ENCODE peak calls at places on chromosomes 11 and 22, in seven cellular contexts. Z is NCI-H774; S is amniotic epithelial cell; U is left cardiac atrium; O is GF-D8; P is RPMI7951; N is activated T-cell treated with anti-CD3 and anti-CD28 coated beads, Interleukin-2, amount 50 U/mL, for 72 hours. L is an unnamed sample.

GRCh38 chr11:7691759-7692334 is 14.4 kb downstream of the OVCH2 start:
- DNase-seq in U (no peak), O (no peak), N (no peak), Z (no peak), P (no peak), S (peak), L (peak)

GRCh38 chr11:122127020-122127419 is 11.0 kb upstream of the BLID start:
- DNase-seq in O (no peak), P (no peak), N (no peak), U (no peak), Z (no peak), S (no peak), L (no peak)

GRCh38 chr11:11027271-11027670 is 169.4 kb upstream of the ZBED5 start:
- DNase-seq in Z (no peak), O (no peak), N (no peak), P (peak), S (peak), U (no peak), L (peak)

GRCh38 chr11:121534131-121535093 is 81.6 kb upstream of the SORL1-AS1 start:
- DNase-seq in Z (peak), S (no peak), P (peak), N (no peak), U (no peak), O (no peak), L (peak)

GRCh38 chr11:47998733-47999359 is 18.5 kb downstream of the PTPRJ start:
- DNase-seq in P (no peak), N (no peak), O (no peak), S (no peak), Z (no peak), U (no peak), L (no peak)

GRCh38 chr11:77374611-77375031 is 73.1 kb upstream of the GDPD4 start:
- DNase-seq in P (no peak), N (no peak), Z (no peak), O (no peak), U (no peak), S (peak), L (no peak)

GRCh38 chr11:7677071-7677470 is 3.8 kb upstream of the CYB5R2 start:
- DNase-seq in O (no peak), N (no peak), S (peak), P (peak), U (no peak), Z (no peak), L (peak)

GRCh38 chr11:19595840-19596751 is 116.5 kb upstream of the NAV2 start:
- DNase-seq in Z (no peak), U (peak), N (no peak), S (peak), O (no peak), P (peak), L (peak)

GRCh38 chr22:44428941-44429615 is 69.0 kb downstream of the RTL6 start:
- DNase-seq in Z (no peak), N (no peak), P (no peak), O (no peak), U (no peak), S (no peak), L (no peak)

GRCh38 chr11:7143908-7144307 is 55.1 kb downstream of the RBMXL2 start:
- DNase-seq in S (peak), Z (no peak), U (no peak), P (no peak), N (no peak), O (no peak), L (peak)

GRCh38 chr22:42169055-42169469 is 38.5 kb upstream of the CYP2D6 start:
- DNase-seq in S (peak), O (peak), P (peak), U (peak), Z (no peak), N (peak), L (peak)

GRCh38 chr11:121141051-121141450 is 40.0 kb downstream of the TECTA start:
- DNase-seq in S (no peak), N (no peak), Z (no peak), U (no peak), P (no peak), O (no peak), L (no peak)